ENCODE peak calls at places on chromosomes 3 and 15, in seven cellular contexts. I is H9, V is heart right ventricle, F is NCI-H1436, L is kidney tubule cell, W is hypothalamus, Y is ELR. H is an unnamed sample.
A peak's percentile ranks its signal among the peaks of the same experiment; 100 is the strongest.

GRCh38 chr3:31102196-31102879 is 207.9 kb upstream of the GADL1 start:
- DNase-seq in I (no peak), V (no peak), F (no peak), L (no peak), W (no peak), Y (no peak), H (no peak)

GRCh38 chr3:17639765-17640164 is 102.7 kb downstream of the TBC1D5 start:
- DNase-seq in I (no peak), V (no peak), F (no peak), L (peak; percentile 77), W (no peak), Y (peak; percentile 94), H (peak; percentile 45)

GRCh38 chr3:112446343-112446742 is 52.9 kb downstream of the BTLA start:
- DNase-seq in I (no peak), V (no peak), F (peak; percentile 35), L (peak; percentile 55), W (no peak), Y (no peak), H (no peak)

GRCh38 chr15:44193651-44194396 is 1.2 kb downstream of the FRMD5 start:
- DNase-seq in I (peak; percentile 59), V (no peak), F (no peak), L (peak; percentile 22), W (peak; percentile 59), Y (peak; percentile 50), H (peak; percentile 27)

GRCh38 chr3:138726966-138727365 is 107.8 kb downstream of the PIK3CB start:
- DNase-seq in I (no peak), V (no peak), F (no peak), L (no peak), W (no peak), Y (no peak), H (peak; percentile 17)

GRCh38 chr3:196287066-196287404 is 491 bp downstream of the PCYT1A start:
- DNase-seq in I (no peak), V (peak; percentile 28), F (no peak), L (no peak), W (no peak), Y (peak; percentile 48), H (peak; percentile 26)

GRCh38 chr15:29924750-29925149 is 102.5 kb upstream of the TJP1 start:
- DNase-seq in I (peak; percentile 92), V (peak; percentile 18), F (no peak), L (peak; percentile 96), W (no peak), Y (peak; percentile 90), H (peak; percentile 63)

GRCh38 chr3:42815826-42816225 is 6.6 kb downstream of the ACKR2 start:
- DNase-seq in I (no peak), V (no peak), F (no peak), L (peak; percentile 57), W (no peak), Y (no peak), H (no peak)

GRCh38 chr15:38440353-38441129 is 13.4 kb upstream of the FAM98B start:
- DNase-seq in I (peak; percentile 70), V (no peak), F (peak; percentile 39), L (peak; percentile 79), W (peak; percentile 5), Y (peak; percentile 53), H (peak; percentile 62)

GRCh38 chr3:46193436-46193835 is 14.7 kb downstream of the CCR1 start:
- DNase-seq in I (no peak), V (no peak), F (no peak), L (peak; percentile 5), W (no peak), Y (peak; percentile 32), H (no peak)

GRCh38 chr15:91522609-91523332 is 330.7 kb upstream of the SLCO3A1 start:
- DNase-seq in I (no peak), V (no peak), F (no peak), L (peak; percentile 80), W (no peak), Y (peak; percentile 3), H (peak; percentile 52)

GRCh38 chr3:32424581-32425250 is 33.1 kb downstream of the CMTM7 start:
- DNase-seq in I (no peak), V (no peak), F (no peak), L (no peak), W (no peak), Y (no peak), H (no peak)

GRCh38 chr15:76913737-76914136 is 8.6 kb upstream of the SCAPER start:
- DNase-seq in I (no peak), V (no peak), F (no peak), L (no peak), W (no peak), Y (no peak), H (no peak)